ENCODE peak calls at places on chromosomes 11 and 22, in six cellular contexts. P is IMR-90, M is neuronal stem cell, B is trophoblast cell, N is mesenchymal stem cell, E is H1. R is an unnamed sample.
A peak's percentile ranks its signal among the peaks of the same experiment; 100 is the strongest.

GRCh38 chr11:35916270-35916669 is 27.6 kb upstream of the LDLRAD3 start:
- DNase-seq in P (no peak), M (no peak), B (no peak), N (no peak), E (no peak), R (no peak)

GRCh38 chr11:84626256-84626655 is 1000.9 kb downstream of the DLG2 start:
- DNase-seq in P (no peak), M (no peak), B (no peak), N (no peak), E (no peak), R (no peak)

GRCh38 chr22:45703758-45704157 is 32.1 kb downstream of the ATXN10 start:
- DNase-seq in P (no peak), M (peak; percentile 36), B (no peak), N (no peak), E (no peak), R (peak; percentile 89)

GRCh38 chr11:47586043-47586442 is 435 bp upstream of the FAM180B start:
- DNase-seq in P (no peak), M (no peak), B (no peak), N (no peak), E (no peak), R (no peak)

GRCh38 chr22:20904008-20904979 is 12.9 kb upstream of the CRKL start:
- DNase-seq in P (peak; percentile 99), M (no peak), B (peak; percentile 86), N (peak; percentile 96), E (no peak), R (no peak)

GRCh38 chr11:44621140-44621681 is 55.7 kb downstream of the CD82 start:
- DNase-seq in P (peak; percentile 41), M (peak; percentile 81), B (peak; percentile 64), N (peak; percentile 74), E (peak; percentile 46), R (peak; percentile 86)

GRCh38 chr22:45638834-45639746 is 32.5 kb upstream of the ATXN10 start:
- DNase-seq in P (no peak), M (no peak), B (no peak), N (peak; percentile 67), E (no peak), R (no peak)

GRCh38 chr22:40572976-40573375 is 63.5 kb downstream of the MRTFA start:
- DNase-seq in P (no peak), M (no peak), B (no peak), N (no peak), E (no peak), R (no peak)

GRCh38 chr11:134261626-134262488 is 8.5 kb downstream of the ACAD8 start:
- DNase-seq in P (no peak), M (no peak), B (peak; percentile 21), N (no peak), E (no peak), R (peak; percentile 67)

GRCh38 chr11:6245536-6245935 is 6.6 kb downstream of the CNGA4 start:
- DNase-seq in P (no peak), M (no peak), B (no peak), N (no peak), E (no peak), R (no peak)

GRCh38 chr11:16953620-16954019 is 60.6 kb downstream of the PLEKHA7 start:
- DNase-seq in P (no peak), M (no peak), B (no peak), N (no peak), E (no peak), R (no peak)

GRCh38 chr22:43993072-43993760 is 30.9 kb upstream of the PARVB start:
- DNase-seq in P (peak; percentile 64), M (peak; percentile 53), B (peak; percentile 37), N (peak; percentile 60), E (peak; percentile 38), R (peak; percentile 75)

GRCh38 chr11:67441082-67441683 is 2.1 kb downstream of the CORO1B start:
- DNase-seq in P (no peak), M (no peak), B (no peak), N (no peak), E (no peak), R (no peak)

GRCh38 chr11:1113405-1114201 is 38.9 kb downstream of the MUC2 start:
- DNase-seq in P (no peak), M (no peak), B (no peak), N (no peak), E (no peak), R (no peak)

GRCh38 chr11:58067685-58068084 is 36.9 kb downstream of the OR6Q1 start:
- DNase-seq in P (peak; percentile 47), M (no peak), B (no peak), N (no peak), E (no peak), R (no peak)

GRCh38 chr11:134556186-134556585 is 144.1 kb upstream of the B3GAT1 start:
- DNase-seq in P (no peak), M (no peak), B (no peak), N (no peak), E (no peak), R (no peak)

GRCh38 chr22:24145446-24146189 is 35.7 kb upstream of the SUSD2 start:
- DNase-seq in P (no peak), M (no peak), B (no peak), N (no peak), E (no peak), R (peak; percentile 64)

GRCh38 chr22:40716116-40716515 is 36.8 kb downstream of the MCHR1 start:
- DNase-seq in P (no peak), M (no peak), B (no peak), N (no peak), E (no peak), R (no peak)

GRCh38 chr11:68039526-68040086 is 781 bp downstream of the TCIRG1 start:
- DNase-seq in P (no peak), M (no peak), B (no peak), N (no peak), E (no peak), R (no peak)

GRCh38 chr11:84316866-84317560 is 1030.8 kb upstream of the CCDC90B start:
- DNase-seq in P (peak; percentile 30), M (peak; percentile 21), B (no peak), N (peak; percentile 38), E (no peak), R (peak; percentile 33)

GRCh38 chr11:2433106-2433925 is 11.0 kb downstream of the TRPM5 start:
- DNase-seq in P (no peak), M (no peak), B (no peak), N (no peak), E (no peak), R (no peak)

DNA sequence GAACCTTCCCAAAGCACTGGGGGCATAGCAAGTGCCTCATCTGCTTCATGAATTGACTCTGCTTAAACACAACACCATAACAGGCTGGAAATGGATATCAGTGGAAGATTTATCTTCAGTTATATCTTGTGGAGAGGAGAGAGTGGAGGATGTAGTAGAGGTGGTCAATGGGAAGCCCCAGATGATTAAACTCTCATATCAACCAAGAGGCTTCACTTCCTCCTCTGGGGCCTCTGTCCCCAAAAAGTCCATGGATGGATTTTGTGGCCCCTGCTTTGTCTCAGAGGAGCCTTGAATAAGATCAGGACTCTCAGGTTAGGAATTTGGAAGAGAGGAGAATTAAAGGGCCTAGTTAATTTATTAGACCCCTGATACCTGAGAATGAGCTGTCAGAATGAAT is 106.1 kb downstream of the CEP164 start:
- DNase-seq in P (no peak), M (no peak), B (no peak), N (no peak), E (no peak), R (no peak)
- H3K27me3 ChIP-seq in P (peaks cover 30% of the 10 kb centered on the region), M (peaks cover 3% of the 10 kb centered on the region), B (no peaks in the 10 kb centered on the region), N (peaks cover 60% of the 10 kb centered on the region), E (no peaks in the 10 kb centered on the region), R (no peaks in the 10 kb centered on the region)

GRCh38 chr11:119084663-119085522 is at the start of gene HMBS:
- DNase-seq in P (peak; percentile 94), M (peak; percentile 92), B (peak; percentile 91), N (peak; percentile 98), E (peak; percentile 75), R (peak; percentile 98)
- H2BK120ac ChIP-seq in P (peak within 1 kb of the TSS; percentile 59), M (no peak within 1 kb of the TSS), B (peak within 1 kb of the TSS; percentile 80), N (no peak within 1 kb of the TSS), E (no peak within 1 kb of the TSS), R (no peak within 1 kb of the TSS)

GRCh38 chr11:102225689-102226562 is 91.4 kb upstream of the BIRC3 start:
- DNase-seq in P (peak; percentile 97), M (no peak), B (no peak), N (peak; percentile 96), E (no peak), R (no peak)

GRCh38 chr11:102226702-102227101 is 90.6 kb upstream of the BIRC3 start:
- DNase-seq in P (peak; percentile 88), M (no peak), B (no peak), N (peak; percentile 62), E (no peak), R (peak; percentile 36)

GRCh38 chr11:102229510-102230119 is 87.7 kb upstream of the BIRC3 start:
- DNase-seq in P (no peak), M (no peak), B (no peak), N (no peak), E (no peak), R (no peak)

GRCh38 chr11:102230911-102231310 is 86.4 kb upstream of the BIRC3 start:
- DNase-seq in P (no peak), M (no peak), B (peak; percentile 93), N (no peak), E (no peak), R (no peak)

DNA sequence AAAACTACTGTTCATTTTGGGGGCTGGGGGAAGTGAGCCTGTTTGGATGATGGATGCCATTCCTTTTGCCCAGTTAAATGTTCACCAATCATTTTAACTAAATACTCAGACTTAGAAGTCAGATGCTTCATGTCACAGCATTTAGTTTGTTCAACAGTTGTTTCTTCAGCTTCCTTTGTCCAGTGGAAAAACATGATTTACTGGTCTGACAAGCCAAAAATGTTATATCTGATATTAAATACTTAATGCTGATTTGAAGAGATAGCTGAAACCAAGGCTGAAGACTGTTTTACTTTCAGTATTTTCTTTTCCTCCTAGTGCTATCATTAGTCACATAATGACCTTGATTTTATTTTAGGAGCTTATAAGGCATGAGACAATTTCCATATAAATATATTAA is 87.1 kb upstream of the BIRC3 start:
- DNase-seq in P (no peak), M (no peak), B (peak; percentile 18), N (no peak), E (no peak), R (no peak)
- H3K4me3 ChIP-seq in P (no peak overlapping the region), M (no peak overlapping the region), B (no peak overlapping the region), N (no peak overlapping the region), E (no peak overlapping the region), R (no peak overlapping the region)

GRCh38 chr11:8802263-8802662 is 108.7 kb upstream of the AKIP1 start:
- DNase-seq in P (no peak), M (no peak), B (no peak), N (no peak), E (no peak), R (no peak)

GRCh38 chr11:8800498-8801110 is 110.4 kb upstream of the AKIP1 start:
- DNase-seq in P (no peak), M (no peak), B (no peak), N (no peak), E (no peak), R (peak; percentile 94)

GRCh38 chr11:8803973-8804372 is 107.0 kb upstream of the AKIP1 start:
- DNase-seq in P (no peak), M (no peak), B (no peak), N (no peak), E (no peak), R (no peak)

GRCh38 chr11:8799273-8799672 is 111.7 kb upstream of the AKIP1 start:
- DNase-seq in P (no peak), M (no peak), B (no peak), N (no peak), E (no peak), R (no peak)

DNA sequence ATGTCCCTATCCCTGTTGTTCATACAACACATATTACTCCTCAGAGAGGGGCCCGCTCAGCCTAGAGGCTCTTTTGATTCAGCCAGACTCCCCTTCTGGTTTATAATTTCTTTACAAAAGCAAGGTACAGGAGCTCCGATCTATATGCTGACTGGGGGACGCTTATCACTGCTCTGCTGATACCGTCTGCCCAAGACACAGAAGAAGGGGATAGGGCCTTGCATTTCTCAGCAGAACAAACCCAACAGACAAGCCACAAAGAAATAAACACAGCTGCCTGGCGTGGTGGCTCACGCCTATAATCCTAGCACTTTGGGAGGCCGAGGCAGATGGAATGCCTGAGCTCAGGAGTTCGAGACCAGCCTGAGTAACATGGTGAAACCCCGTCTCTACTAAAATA is 109.9 kb upstream of the AKIP1 start:
- DNase-seq in P (no peak), M (no peak), B (no peak), N (peak; percentile 22), E (no peak), R (peak; percentile 86)
- H3K27me3 ChIP-seq in P (no peaks in the 10 kb centered on the region), M (no peaks in the 10 kb centered on the region), B (no peaks in the 10 kb centered on the region), N (no peaks in the 10 kb centered on the region), E (no peaks in the 10 kb centered on the region), R (no peaks in the 10 kb centered on the region)

R was measured in mesendoderm.